ENCODE peak calls at places on chromosomes 7 and 10, in seven cellular contexts. F is heart left ventricle; L is pancreas; K is CD8-positive, alpha-beta memory T cell; G is transverse colon; P is CD4-positive, CD25-positive, alpha-beta regulatory T cell; E is tibial artery. O is an unnamed sample.
A peak's percentile ranks its signal among the peaks of the same experiment; 100 is the strongest.

GRCh38 chr10:128701381-128701780 is 575.2 kb upstream of the MKI67 start:
- DNase-seq in F (no peak), L (no peak), K (no peak), G (no peak), P (no peak), E (no peak), O (no peak)

GRCh38 chr10:33193057-33193866 is 141.2 kb downstream of the NRP1 start:
- DNase-seq in F (peak; percentile 83), L (peak; percentile 68), K (peak; percentile 54), G (peak; percentile 81), P (peak; percentile 24), E (peak; percentile 89), O (peak; percentile 47)

GRCh38 chr10:96313348-96313747 is 9.1 kb downstream of the DNTT start:
- DNase-seq in F (no peak), L (no peak), K (no peak), G (no peak), P (no peak), E (no peak), O (no peak)

GRCh38 chr7:4006687-4007086 is 675.4 kb upstream of the FOXK1 start:
- DNase-seq in F (no peak), L (peak; percentile 12), K (no peak), G (no peak), P (no peak), E (no peak), O (no peak)

GRCh38 chr7:89796481-89796880 is 357.8 kb upstream of the STEAP1 start:
- DNase-seq in F (no peak), L (no peak), K (no peak), G (no peak), P (no peak), E (no peak), O (no peak)

GRCh38 chr7:129108583-129108982 is 35.9 kb upstream of the TSPAN33 start:
- DNase-seq in F (no peak), L (no peak), K (no peak), G (no peak), P (no peak), E (no peak), O (no peak)

GRCh38 chr10:63286754-63287264 is 153.7 kb downstream of the NRBF2 start:
- DNase-seq in F (no peak), L (no peak), K (no peak), G (no peak), P (no peak), E (no peak), O (no peak)

GRCh38 chr10:62082729-62083412 is 181.4 kb downstream of the ARID5B start:
- DNase-seq in F (no peak), L (no peak), K (peak; percentile 33), G (peak; percentile 37), P (peak; percentile 25), E (no peak), O (no peak)

GRCh38 chr10:127368937-127369336 is 172.5 kb upstream of the INSYN2A start:
- DNase-seq in F (no peak), L (no peak), K (no peak), G (no peak), P (no peak), E (no peak), O (no peak)

DNA sequence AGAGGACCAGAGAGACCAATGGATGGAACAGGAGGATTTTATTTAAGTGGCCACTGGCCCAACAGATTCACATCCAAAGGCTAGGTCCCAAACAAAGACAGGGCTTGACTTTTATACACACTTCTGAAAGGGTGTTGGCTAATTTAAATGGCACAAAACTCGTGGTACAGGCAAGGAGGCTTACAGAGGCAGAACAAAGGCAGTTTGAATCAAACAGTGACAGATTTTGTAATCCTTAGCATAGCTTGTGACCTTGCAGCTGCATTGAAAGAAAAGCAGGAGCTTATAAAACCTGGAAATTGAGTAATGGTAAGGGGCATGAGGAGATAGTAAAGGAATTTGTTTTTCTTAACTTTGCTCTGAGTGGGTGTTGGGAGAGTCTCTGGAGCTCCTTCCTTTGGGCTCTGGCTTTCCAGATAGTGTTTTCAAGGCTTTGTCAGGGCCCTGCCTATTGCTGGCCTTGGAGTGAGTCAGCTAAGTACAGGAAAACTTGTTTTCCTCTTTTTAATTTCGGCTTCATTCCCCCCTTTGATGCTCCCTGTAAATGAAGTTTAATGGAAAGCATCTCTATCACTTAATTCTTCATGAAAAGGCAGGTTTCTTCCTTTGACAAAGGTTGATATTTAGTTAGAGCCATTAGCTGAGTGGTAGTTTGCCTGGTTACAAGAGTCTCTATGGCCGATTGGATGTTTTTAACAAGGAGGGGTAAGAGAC is 96.9 kb downstream of the TRIM24 start:
- DNase-seq in F (no peak), L (no peak), K (no peak), G (no peak), P (no peak), E (no peak), O (no peak)
- H3K9me3 ChIP-seq in F (peaks cover 5% of the 10 kb centered on the region), L (no peaks in the 10 kb centered on the region), K (peaks cover 13% of the 10 kb centered on the region), G (peaks cover 39% of the 10 kb centered on the region), P (peaks cover 65% of the 10 kb centered on the region), E (peaks cover 27% of the 10 kb centered on the region), O (peaks cover 73% of the 10 kb centered on the region)

GRCh38 chr10:24241536-24241935 is 32.6 kb downstream of the KIAA1217 start:
- DNase-seq in F (no peak), L (no peak), K (no peak), G (no peak), P (no peak), E (no peak), O (no peak)
- H3K9me3 ChIP-seq in F (no peaks in the 10 kb centered on the region), L (no peaks in the 10 kb centered on the region), K (no peaks in the 10 kb centered on the region), G (no peaks in the 10 kb centered on the region), P (no peaks in the 10 kb centered on the region), E (no peaks in the 10 kb centered on the region), O (no peaks in the 10 kb centered on the region)

GRCh38 chr10:11301571-11302111 is 284.0 kb downstream of the CELF2 start:
- DNase-seq in F (no peak), L (no peak), K (no peak), G (no peak), P (no peak), E (no peak), O (no peak)
- H3K9me3 ChIP-seq in F (no peaks in the 10 kb centered on the region), L (no peaks in the 10 kb centered on the region), K (no peaks in the 10 kb centered on the region), G (no peaks in the 10 kb centered on the region), P (peaks cover 10% of the 10 kb centered on the region), E (no peaks in the 10 kb centered on the region), O (peaks cover 3% of the 10 kb centered on the region)

DNA sequence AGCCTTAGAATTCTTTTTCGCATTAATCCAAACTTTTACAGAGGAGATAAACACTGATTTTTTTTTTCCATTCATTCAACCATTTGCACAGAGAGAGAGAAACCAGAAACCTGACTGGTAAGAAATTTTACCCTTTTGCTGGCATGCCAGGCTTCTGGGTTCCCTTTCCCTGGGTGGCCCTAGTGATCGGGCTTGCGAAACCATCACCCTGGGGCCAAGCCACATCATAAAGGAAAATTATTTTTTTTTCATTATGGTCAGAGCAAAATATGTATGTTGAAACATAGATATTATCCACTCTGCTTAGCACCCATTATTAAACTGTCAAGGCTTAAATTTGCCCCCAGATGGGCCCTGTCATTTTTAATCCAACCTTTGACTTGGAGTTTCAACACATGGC is 55.4 kb upstream of the INHBA start:
- DNase-seq in F (no peak), L (no peak), K (no peak), G (no peak), P (no peak), E (no peak), O (no peak)
- H3K9me3 ChIP-seq in F (peaks cover 3% of the 10 kb centered on the region), L (no peaks in the 10 kb centered on the region), K (no peaks in the 10 kb centered on the region), G (peaks cover 16% of the 10 kb centered on the region), P (peaks cover 5% of the 10 kb centered on the region), E (no peaks in the 10 kb centered on the region), O (peaks cover 21% of the 10 kb centered on the region)